ENCODE peak calls at places on chromosomes 4 and X, in nine cellular contexts. C, Z, J, L, G, F, O, N and X are unnamed samples.

GRCh38 chrX:9337056-9337455 is 127.8 kb upstream of the TBL1X start:
- DNase-seq in C (no peak), Z (no peak), J (peak), L (no peak), G (peak), F (no peak), O (peak), N (no peak), X (no peak)

GRCh38 chr4:6971536-6972374 is 62.1 kb downstream of the TBC1D14 start:
- DNase-seq in C (no peak), Z (no peak), J (no peak), L (no peak), G (no peak), F (no peak), O (no peak), N (no peak), X (no peak)

GRCh38 chr4:161841759-161842158 is 322.0 kb downstream of the FSTL5 start:
- DNase-seq in C (no peak), Z (no peak), J (no peak), L (no peak), G (no peak), F (no peak), O (no peak), N (no peak), X (no peak)

GRCh38 chr4:6252051-6252450 is 17.6 kb upstream of the WFS1 start:
- DNase-seq in C (no peak), Z (no peak), J (no peak), L (no peak), G (no peak), F (no peak), O (no peak), N (no peak), X (no peak)

GRCh38 chrX:128928636-128929035 is 594.7 kb downstream of the SMARCA1 start:
- DNase-seq in C (no peak), Z (no peak), J (no peak), L (no peak), G (no peak), F (no peak), O (no peak), N (no peak), X (no peak)

GRCh38 chr4:35525192-35525978 is 718.9 kb downstream of the ARAP2 start:
- DNase-seq in C (no peak), Z (no peak), J (no peak), L (peak), G (no peak), F (no peak), O (no peak), N (no peak), X (no peak)

GRCh38 chrX:23365541-23365940 is 30.9 kb downstream of the PTCHD1 start:
- DNase-seq in C (no peak), Z (no peak), J (no peak), L (no peak), G (no peak), F (no peak), O (no peak), N (no peak), X (no peak)

GRCh38 chr4:100823066-100823992 is 305.5 kb upstream of the EMCN start:
- DNase-seq in C (no peak), Z (peak), J (peak), L (no peak), G (peak), F (no peak), O (peak), N (no peak), X (no peak)

GRCh38 chr4:144954224-144954623 is 143.8 kb downstream of the ANAPC10 start:
- DNase-seq in C (no peak), Z (no peak), J (no peak), L (no peak), G (no peak), F (no peak), O (no peak), N (no peak), X (no peak)

GRCh38 chrX:15404712-15405111 is 20.5 kb upstream of the VEGFD start:
- DNase-seq in C (peak), Z (no peak), J (peak), L (no peak), G (peak), F (no peak), O (peak), N (no peak), X (no peak)

GRCh38 chr4:21013501-21013900 is 313.2 kb downstream of the PACRGL start:
- DNase-seq in C (no peak), Z (peak), J (no peak), L (no peak), G (no peak), F (no peak), O (peak), N (no peak), X (no peak)

GRCh38 chr4:146647615-146648383 is 9.1 kb downstream of the POU4F2 start:
- DNase-seq in C (no peak), Z (no peak), J (no peak), L (no peak), G (no peak), F (no peak), O (no peak), N (no peak), X (no peak)

GRCh38 chr4:3482707-3483106 is 19.6 kb downstream of the DOK7 start:
- DNase-seq in C (no peak), Z (no peak), J (no peak), L (no peak), G (no peak), F (no peak), O (no peak), N (no peak), X (no peak)

GRCh38 chrX:136585960-136586359 is 53.9 kb downstream of the VGLL1 start:
- DNase-seq in C (no peak), Z (no peak), J (no peak), L (no peak), G (no peak), F (no peak), O (no peak), N (no peak), X (no peak)

GRCh38 chr4:176478076-176478475 is 158.3 kb downstream of the SPCS3 start:
- DNase-seq in C (no peak), Z (no peak), J (peak), L (no peak), G (no peak), F (no peak), O (peak), N (no peak), X (no peak)

GRCh38 chrX:46260502-46260901 is 284.7 kb downstream of the ZNF674 start:
- DNase-seq in C (no peak), Z (peak), J (no peak), L (no peak), G (no peak), F (no peak), O (no peak), N (no peak), X (no peak)

DNA sequence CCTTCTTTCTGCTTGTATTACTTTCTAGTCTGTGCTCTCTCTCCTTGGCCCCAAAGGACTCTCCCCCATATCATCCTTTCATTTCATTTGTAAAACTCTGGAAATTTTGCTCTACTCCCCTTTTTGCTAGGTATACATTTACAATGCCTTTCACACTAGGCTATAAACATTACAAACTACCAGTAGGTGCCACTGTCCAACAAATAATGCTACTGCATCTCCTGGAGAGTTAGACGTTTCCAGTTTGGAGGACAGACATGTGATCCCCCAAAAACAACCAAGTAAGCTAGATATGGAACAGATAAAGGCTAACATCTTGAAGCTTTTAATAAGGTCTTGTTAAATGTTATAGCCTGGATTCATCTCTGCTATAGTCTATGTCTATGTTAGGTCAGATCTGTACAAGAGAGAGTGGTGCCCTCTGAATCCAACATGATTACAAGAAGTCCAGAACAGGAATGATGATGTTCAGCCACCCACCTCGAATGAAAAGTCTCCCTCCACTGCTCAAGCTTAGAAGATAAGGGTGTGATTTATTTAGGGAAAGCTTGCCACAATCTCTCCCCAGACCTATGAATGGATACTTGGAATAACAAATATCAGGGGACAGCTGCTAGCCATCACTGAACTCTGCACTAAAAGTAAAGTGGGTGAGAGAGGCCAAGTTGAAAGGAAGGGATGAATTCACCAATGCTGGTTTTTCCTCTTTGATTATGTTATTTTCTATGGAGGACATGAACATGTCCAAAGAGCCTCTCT is 14.3 kb downstream of the CBR4 start:
- DNase-seq in C (no peak), Z (peak), J (peak), L (no peak), G (peak), F (no peak), O (peak), N (no peak), X (no peak)
- TF ChIP-seq CTCF in C (peak), Z (no peak), J (peak), L (no peak), G (peak), F (peak), O (no peak), N (no peak), X (peak)

GRCh38 chrX:29547877-29548276 is 667.5 kb upstream of the MAGEB2 start:
- DNase-seq in C (no peak), Z (no peak), J (no peak), L (no peak), G (no peak), F (no peak), O (no peak), N (no peak), X (no peak)
- H3K4me3 ChIP-seq in C (no peak), Z (no peak), J (no peak), L (no peak), G (no peak), F (no peak), O (no peak), N (no peak), X (no peak)

DNA sequence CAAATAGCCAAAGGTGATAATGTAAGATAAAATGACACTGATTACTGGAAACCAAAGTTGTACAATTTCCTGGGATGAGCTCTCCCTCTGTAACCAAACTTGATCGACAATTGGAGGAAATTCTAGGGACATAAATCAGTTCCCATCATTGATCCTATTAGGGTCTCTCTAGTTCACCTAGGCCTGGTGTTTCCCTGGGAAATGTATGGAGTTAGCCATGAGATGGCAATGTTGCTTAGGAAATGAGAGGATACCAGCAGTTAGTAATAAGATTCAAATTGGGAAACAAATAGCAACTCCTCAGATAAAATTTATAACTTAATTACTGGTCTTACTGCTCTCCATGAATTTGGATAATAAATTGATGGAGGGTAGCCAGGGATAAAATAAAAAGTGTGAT is 52.2 kb downstream of the SPATA18 start:
- DNase-seq in C (no peak), Z (peak), J (peak), L (no peak), G (peak), F (no peak), O (peak), N (no peak), X (no peak)
- TF ChIP-seq CTCF in C (peak), Z (no peak), J (peak), L (no peak), G (peak), F (peak), O (peak), N (peak), X (peak)

GRCh38 chr4:86893136-86893535 is 914 bp upstream of the C4orf36 start:
- DNase-seq in C (no peak), Z (no peak), J (no peak), L (no peak), G (no peak), F (no peak), O (peak), N (no peak), X (no peak)
- H3K4me3 ChIP-seq in C (no peak), Z (no peak), J (no peak), L (no peak), G (no peak), F (no peak), O (peak), N (peak), X (peak)

GRCh38 chr4:76315267-76315918 is 8.9 kb downstream of the STBD1 start:
- DNase-seq in C (no peak), Z (no peak), J (no peak), L (no peak), G (no peak), F (no peak), O (no peak), N (no peak), X (no peak)
- TF ChIP-seq CTCF in C (peak), Z (no peak), J (no peak), L (no peak), G (no peak), F (no peak), O (no peak), N (no peak), X (no peak)

DNA sequence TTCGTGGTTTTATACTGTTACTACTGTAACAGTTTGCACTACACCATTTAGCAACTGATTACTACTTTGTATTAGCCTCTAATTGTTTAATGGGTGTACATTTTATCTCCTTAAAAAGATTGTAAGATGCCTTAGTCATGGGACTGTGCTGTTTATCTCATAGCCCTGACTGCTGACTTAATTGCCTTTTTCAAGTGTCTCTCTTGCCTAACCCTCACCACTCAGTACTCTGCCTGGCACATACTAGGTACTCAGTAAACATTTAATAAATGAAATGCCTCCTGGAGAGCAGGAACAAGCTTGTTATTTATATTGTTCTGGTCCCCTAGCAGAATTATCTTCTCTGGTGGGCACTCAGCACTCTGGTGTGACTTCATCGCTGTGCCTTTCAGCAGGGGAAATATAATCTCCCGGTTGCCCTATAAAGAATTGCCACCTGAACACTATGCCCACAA is 1.7 kb upstream of the STIM2 start:
- DNase-seq in C (no peak), Z (peak), J (no peak), L (no peak), G (peak), F (no peak), O (peak), N (no peak), X (no peak)
- H3K4me3 ChIP-seq in C (no peak), Z (peak), J (peak), L (no peak), G (no peak), F (no peak), O (peak), N (peak), X (peak)

GRCh38 chr4:169184236-169184635 is 86.5 kb downstream of the SH3RF1 start:
- DNase-seq in C (no peak), Z (no peak), J (peak), L (no peak), G (peak), F (no peak), O (peak), N (peak), X (no peak)

GRCh38 chr4:169188204-169188603 is 82.6 kb downstream of the SH3RF1 start:
- DNase-seq in C (no peak), Z (no peak), J (no peak), L (no peak), G (no peak), F (no peak), O (no peak), N (no peak), X (no peak)

GRCh38 chr4:169184686-169185085 is 86.1 kb downstream of the SH3RF1 start:
- DNase-seq in C (no peak), Z (peak), J (no peak), L (no peak), G (no peak), F (no peak), O (no peak), N (no peak), X (no peak)

GRCh38 chr4:169183581-169183980 is 87.2 kb downstream of the SH3RF1 start:
- DNase-seq in C (no peak), Z (no peak), J (no peak), L (no peak), G (no peak), F (no peak), O (no peak), N (no peak), X (no peak)

DNA sequence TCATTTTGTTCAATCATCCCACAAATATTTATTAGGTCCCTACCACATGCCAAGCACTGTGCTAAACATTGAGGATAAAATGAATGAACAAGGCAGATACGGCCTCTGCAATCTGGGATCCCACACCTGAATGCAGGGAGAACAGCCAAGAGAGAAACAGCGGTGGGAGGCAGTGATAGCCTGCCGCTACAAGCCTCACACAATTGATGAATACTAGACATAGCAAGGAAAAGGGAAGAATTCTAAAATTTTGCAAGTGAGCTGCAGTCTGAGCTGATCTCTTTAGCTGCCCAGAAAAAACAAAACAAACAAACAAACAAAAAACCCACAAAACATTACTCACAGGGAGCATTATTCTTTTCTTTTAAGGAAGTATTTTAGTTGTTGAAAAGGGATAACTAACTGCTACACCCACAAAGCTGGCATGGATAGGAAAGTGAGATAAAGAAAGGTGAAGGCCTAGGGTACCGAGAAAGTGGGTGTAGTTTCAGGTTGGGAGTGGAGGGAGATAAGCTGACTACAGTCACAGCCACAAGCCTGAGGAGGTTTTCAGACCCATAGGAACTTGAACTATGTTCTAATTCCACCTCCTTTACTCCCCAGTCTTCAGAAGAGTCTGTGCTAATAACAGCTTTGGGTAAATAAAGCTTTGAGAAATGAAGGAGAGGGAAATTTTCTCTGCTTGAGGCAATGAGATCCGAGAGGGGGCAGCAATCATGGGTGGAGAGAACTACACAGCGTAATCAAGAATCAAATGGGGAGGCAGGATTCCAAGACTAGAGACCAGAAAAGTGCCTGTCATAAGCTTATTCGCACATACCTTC is 85.4 kb downstream of the SH3RF1 start:
- DNase-seq in C (no peak), Z (peak), J (peak), L (no peak), G (no peak), F (no peak), O (peak), N (no peak), X (no peak)
- TF ChIP-seq CTCF in C (no peak), Z (peak), J (peak), L (no peak), G (no peak), F (no peak), O (no peak), N (no peak), X (no peak)

DNA sequence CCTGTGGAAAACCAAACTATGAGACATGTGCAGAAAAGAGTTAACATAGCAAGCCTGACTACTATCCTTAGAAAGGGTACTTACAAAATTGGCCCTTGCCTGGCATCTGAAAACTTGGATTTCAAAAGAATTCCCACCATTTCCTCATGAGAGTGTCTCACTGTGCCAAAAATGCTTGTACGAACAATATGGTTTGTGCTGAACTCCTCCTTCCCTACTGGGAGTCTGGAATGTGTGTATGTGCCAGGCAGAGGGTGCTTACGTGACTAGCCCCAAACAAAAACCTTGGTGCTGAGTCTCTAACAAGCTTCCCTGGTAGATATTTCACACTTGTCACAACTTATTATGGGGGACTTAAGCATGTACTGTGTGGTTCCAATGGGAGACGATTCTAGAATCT is 81.7 kb upstream of the GIMD1 start:
- DNase-seq in C (no peak), Z (no peak), J (peak), L (no peak), G (no peak), F (no peak), O (no peak), N (no peak), X (no peak)
- H3K4me3 ChIP-seq in C (no peak), Z (no peak), J (no peak), L (no peak), G (no peak), F (no peak), O (no peak), N (no peak), X (no peak)

DNA sequence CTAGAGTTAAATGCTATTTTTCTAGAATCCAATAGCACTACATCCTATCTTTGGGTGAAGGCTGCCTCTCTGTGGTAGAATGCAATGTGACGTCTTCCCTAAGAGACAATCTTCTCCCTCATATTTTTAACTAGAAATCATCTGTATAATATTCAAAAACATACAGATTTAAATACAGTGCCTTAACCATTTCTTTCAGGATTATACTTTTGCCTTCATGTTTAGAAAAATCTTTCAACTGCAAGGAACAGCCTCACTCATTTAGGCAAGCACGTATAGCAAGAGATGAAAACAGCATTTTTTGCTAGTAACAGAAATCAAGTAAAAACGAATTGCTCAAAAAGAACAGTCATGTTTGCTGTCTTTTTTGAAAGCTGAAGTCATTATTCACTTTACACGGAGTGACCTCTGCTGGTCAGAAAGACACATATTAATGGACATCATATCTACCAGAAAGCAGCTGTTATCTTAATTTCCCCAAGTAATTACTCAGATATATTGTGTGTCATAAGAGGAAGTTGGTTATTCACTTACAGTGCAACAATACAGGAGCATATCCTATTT is 422.3 kb downstream of the STPG2 start:
- DNase-seq in C (no peak), Z (peak), J (peak), L (no peak), G (peak), F (no peak), O (no peak), N (no peak), X (peak)
- TF ChIP-seq CTCF in C (peak), Z (peak), J (peak), L (no peak), G (peak), F (no peak), O (no peak), N (no peak), X (peak)